ENCODE peak calls at places on chromosomes 1 and 21, in nine cellular contexts. One of them, this sample, is unnamed.

GRCh38 chr1:93463960-93464359 is 16.0 kb downstream of the FNBP1L start:
- DNase-seq in thoracic aorta: no peak
- DNase-seq in mucosa of descending colon: no peak
- DNase-seq in AG09319: no peak
- DNase-seq in lung: no peak
- DNase-seq in endothelial cell: no peak
- DNase-seq in PC-9: no peak
- DNase-seq in Caco-2: no peak
- DNase-seq in glutamatergic neuron: no peak
- DNase-seq in this sample: no peak

GRCh38 chr1:145983959-145984830 is 12.2 kb downstream of the TXNIP start:
- DNase-seq in PC-9: no peak
- DNase-seq in glutamatergic neuron: no peak
- DNase-seq in lung: no peak
- DNase-seq in thoracic aorta: no peak
- DNase-seq in endothelial cell: no peak
- DNase-seq in AG09319: no peak
- DNase-seq in mucosa of descending colon: no peak
- DNase-seq in Caco-2: no peak
- DNase-seq in this sample: no peak

GRCh38 chr1:36351222-36351977 is 28.0 kb upstream of the EVA1B start:
- DNase-seq in AG09319: peak
- DNase-seq in mucosa of descending colon: no peak
- DNase-seq in lung: peak
- DNase-seq in PC-9: peak
- DNase-seq in Caco-2: no peak
- DNase-seq in glutamatergic neuron: peak
- DNase-seq in endothelial cell: no peak
- DNase-seq in thoracic aorta: peak
- DNase-seq in this sample: no peak

GRCh38 chr1:27755865-27756264 is 17.2 kb upstream of the STX12 start:
- DNase-seq in glutamatergic neuron: no peak
- DNase-seq in Caco-2: no peak
- DNase-seq in AG09319: no peak
- DNase-seq in PC-9: no peak
- DNase-seq in thoracic aorta: no peak
- DNase-seq in endothelial cell: no peak
- DNase-seq in lung: no peak
- DNase-seq in mucosa of descending colon: no peak
- DNase-seq in this sample: no peak

GRCh38 chr1:59108481-59109317 is 188.2 kb upstream of the FGGY start:
- DNase-seq in endothelial cell: no peak
- DNase-seq in glutamatergic neuron: no peak
- DNase-seq in lung: no peak
- DNase-seq in Caco-2: no peak
- DNase-seq in AG09319: no peak
- DNase-seq in thoracic aorta: no peak
- DNase-seq in PC-9: no peak
- DNase-seq in mucosa of descending colon: no peak
- DNase-seq in this sample: no peak

GRCh38 chr1:179794669-179795068 is 51.6 kb downstream of the FAM163A start:
- DNase-seq in endothelial cell: no peak
- DNase-seq in thoracic aorta: no peak
- DNase-seq in AG09319: no peak
- DNase-seq in lung: no peak
- DNase-seq in mucosa of descending colon: no peak
- DNase-seq in Caco-2: no peak
- DNase-seq in glutamatergic neuron: no peak
- DNase-seq in PC-9: no peak
- DNase-seq in this sample: no peak

GRCh38 chr1:32754282-32755097 is 51.9 kb upstream of the SYNC start:
- DNase-seq in mucosa of descending colon: no peak
- DNase-seq in thoracic aorta: no peak
- DNase-seq in glutamatergic neuron: peak
- DNase-seq in lung: no peak
- DNase-seq in AG09319: no peak
- DNase-seq in PC-9: peak
- DNase-seq in Caco-2: no peak
- DNase-seq in endothelial cell: no peak
- DNase-seq in this sample: peak

GRCh38 chr1:3000671-3001470 is 20.4 kb upstream of the ACTRT2 start:
- DNase-seq in Caco-2: no peak
- DNase-seq in thoracic aorta: no peak
- DNase-seq in mucosa of descending colon: peak
- DNase-seq in PC-9: no peak
- DNase-seq in AG09319: no peak
- DNase-seq in glutamatergic neuron: no peak
- DNase-seq in endothelial cell: no peak
- DNase-seq in lung: no peak
- DNase-seq in this sample: no peak

GRCh38 chr1:36386262-36387140 is 777 bp upstream of the STK40 start:
- DNase-seq in PC-9: peak
- DNase-seq in thoracic aorta: peak
- DNase-seq in mucosa of descending colon: peak
- DNase-seq in lung: peak
- DNase-seq in glutamatergic neuron: peak
- DNase-seq in endothelial cell: peak
- DNase-seq in Caco-2: peak
- DNase-seq in AG09319: peak
- DNase-seq in this sample: peak

GRCh38 chr1:56676571-56677035 is 31.5 kb downstream of the PRKAA2 start:
- DNase-seq in endothelial cell: no peak
- DNase-seq in glutamatergic neuron: no peak
- DNase-seq in mucosa of descending colon: no peak
- DNase-seq in thoracic aorta: no peak
- DNase-seq in lung: no peak
- DNase-seq in Caco-2: no peak
- DNase-seq in PC-9: no peak
- DNase-seq in AG09319: peak
- DNase-seq in this sample: no peak

GRCh38 chr21:41943468-41944250 is 10.2 kb downstream of the C2CD2 start:
- DNase-seq in glutamatergic neuron: no peak
- DNase-seq in lung: no peak
- DNase-seq in Caco-2: no peak
- DNase-seq in AG09319: no peak
- DNase-seq in endothelial cell: no peak
- DNase-seq in thoracic aorta: no peak
- DNase-seq in mucosa of descending colon: no peak
- DNase-seq in PC-9: no peak
- DNase-seq in this sample: no peak

GRCh38 chr1:218348628-218349185 is 3.6 kb downstream of the TGFB2 start:
- DNase-seq in endothelial cell: no peak
- DNase-seq in Caco-2: no peak
- DNase-seq in glutamatergic neuron: no peak
- DNase-seq in PC-9: no peak
- DNase-seq in AG09319: no peak
- DNase-seq in thoracic aorta: no peak
- DNase-seq in mucosa of descending colon: no peak
- DNase-seq in lung: no peak
- DNase-seq in this sample: no peak

GRCh38 chr1:17984510-17985085 is 123.0 kb upstream of the IGSF21 start:
- DNase-seq in mucosa of descending colon: no peak
- DNase-seq in lung: no peak
- DNase-seq in thoracic aorta: no peak
- DNase-seq in endothelial cell: peak
- DNase-seq in PC-9: no peak
- DNase-seq in Caco-2: peak
- DNase-seq in glutamatergic neuron: peak
- DNase-seq in AG09319: no peak
- DNase-seq in this sample: peak

GRCh38 chr1:10446790-10447422 is 2.9 kb upstream of the CORT start:
- DNase-seq in mucosa of descending colon: no peak
- DNase-seq in AG09319: no peak
- DNase-seq in glutamatergic neuron: no peak
- DNase-seq in Caco-2: no peak
- DNase-seq in endothelial cell: no peak
- DNase-seq in thoracic aorta: no peak
- DNase-seq in lung: no peak
- DNase-seq in PC-9: no peak
- DNase-seq in this sample: no peak

GRCh38 chr1:238469146-238469601 is 578.5 kb upstream of the ZP4 start:
- DNase-seq in Caco-2: no peak
- DNase-seq in lung: no peak
- DNase-seq in mucosa of descending colon: no peak
- DNase-seq in thoracic aorta: no peak
- DNase-seq in PC-9: no peak
- DNase-seq in glutamatergic neuron: no peak
- DNase-seq in endothelial cell: no peak
- DNase-seq in AG09319: no peak
- DNase-seq in this sample: no peak

GRCh38 chr1:53619811-53620619 is 118.9 kb downstream of the GLIS1 start:
- DNase-seq in glutamatergic neuron: no peak
- DNase-seq in thoracic aorta: no peak
- DNase-seq in Caco-2: no peak
- DNase-seq in AG09319: no peak
- DNase-seq in endothelial cell: no peak
- DNase-seq in PC-9: no peak
- DNase-seq in lung: no peak
- DNase-seq in mucosa of descending colon: no peak
- DNase-seq in this sample: no peak

GRCh38 chr1:43267291-43267805 is 2.4 kb upstream of the TMEM125 start:
- DNase-seq in lung: peak
- DNase-seq in glutamatergic neuron: no peak
- DNase-seq in AG09319: peak
- DNase-seq in Caco-2: no peak
- DNase-seq in thoracic aorta: no peak
- DNase-seq in endothelial cell: no peak
- DNase-seq in mucosa of descending colon: no peak
- DNase-seq in PC-9: no peak
- DNase-seq in this sample: no peak

GRCh38 chr1:168135982-168136708 is 585 bp downstream of the GPR161 start:
- DNase-seq in mucosa of descending colon: peak
- DNase-seq in thoracic aorta: no peak
- DNase-seq in endothelial cell: peak
- DNase-seq in lung: no peak
- DNase-seq in Caco-2: peak
- DNase-seq in PC-9: peak
- DNase-seq in AG09319: no peak
- DNase-seq in glutamatergic neuron: peak
- DNase-seq in this sample: peak
- TF ChIP-seq CTCF in mucosa of descending colon: no peak
- TF ChIP-seq CTCF in thoracic aorta: no peak
- TF ChIP-seq CTCF in endothelial cell: no peak
- TF ChIP-seq CTCF in lung: no peak
- TF ChIP-seq CTCF in Caco-2: peak
- TF ChIP-seq CTCF in PC-9: no peak
- TF ChIP-seq CTCF in AG09319: no peak
- TF ChIP-seq CTCF in glutamatergic neuron: no peak
- TF ChIP-seq CTCF in this sample: no peak

GRCh38 chr1:206907304-206907991 is 10.2 kb downstream of the IL24 start:
- DNase-seq in mucosa of descending colon: no peak
- DNase-seq in lung: no peak
- DNase-seq in AG09319: no peak
- DNase-seq in glutamatergic neuron: peak
- DNase-seq in endothelial cell: peak
- DNase-seq in Caco-2: peak
- DNase-seq in PC-9: no peak
- DNase-seq in thoracic aorta: no peak
- DNase-seq in this sample: peak
- TF ChIP-seq CTCF in mucosa of descending colon: no peak
- TF ChIP-seq CTCF in lung: no peak
- TF ChIP-seq CTCF in AG09319: no peak
- TF ChIP-seq CTCF in glutamatergic neuron: peak
- TF ChIP-seq CTCF in endothelial cell: peak
- TF ChIP-seq CTCF in Caco-2: peak
- TF ChIP-seq CTCF in PC-9: peak
- TF ChIP-seq CTCF in thoracic aorta: no peak
- TF ChIP-seq CTCF in this sample: peak

GRCh38 chr21:46098303-46099141 is 610 bp downstream of the COL6A2 start:
- DNase-seq in lung: peak
- DNase-seq in endothelial cell: peak
- DNase-seq in PC-9: no peak
- DNase-seq in glutamatergic neuron: peak
- DNase-seq in Caco-2: no peak
- DNase-seq in AG09319: no peak
- DNase-seq in thoracic aorta: peak
- DNase-seq in mucosa of descending colon: peak
- DNase-seq in this sample: peak

GRCh38 chr21:46096596-46096981 is 1.3 kb upstream of the COL6A2 start:
- DNase-seq in lung: no peak
- DNase-seq in Caco-2: no peak
- DNase-seq in mucosa of descending colon: peak
- DNase-seq in endothelial cell: peak
- DNase-seq in thoracic aorta: no peak
- DNase-seq in AG09319: no peak
- DNase-seq in glutamatergic neuron: no peak
- DNase-seq in PC-9: no peak
- DNase-seq in this sample: no peak

GRCh38 chr21:46099476-46099875 is 1.6 kb downstream of the COL6A2 start:
- DNase-seq in thoracic aorta: peak
- DNase-seq in glutamatergic neuron: peak
- DNase-seq in lung: peak
- DNase-seq in Caco-2: no peak
- DNase-seq in AG09319: no peak
- DNase-seq in PC-9: no peak
- DNase-seq in mucosa of descending colon: peak
- DNase-seq in endothelial cell: peak
- DNase-seq in this sample: peak

GRCh38 chr21:46096997-46097825 is 701 bp upstream of the COL6A2 start:
- DNase-seq in thoracic aorta: no peak
- DNase-seq in Caco-2: no peak
- DNase-seq in AG09319: no peak
- DNase-seq in lung: no peak
- DNase-seq in mucosa of descending colon: peak
- DNase-seq in endothelial cell: peak
- DNase-seq in glutamatergic neuron: peak
- DNase-seq in PC-9: no peak
- DNase-seq in this sample: no peak

DNA sequence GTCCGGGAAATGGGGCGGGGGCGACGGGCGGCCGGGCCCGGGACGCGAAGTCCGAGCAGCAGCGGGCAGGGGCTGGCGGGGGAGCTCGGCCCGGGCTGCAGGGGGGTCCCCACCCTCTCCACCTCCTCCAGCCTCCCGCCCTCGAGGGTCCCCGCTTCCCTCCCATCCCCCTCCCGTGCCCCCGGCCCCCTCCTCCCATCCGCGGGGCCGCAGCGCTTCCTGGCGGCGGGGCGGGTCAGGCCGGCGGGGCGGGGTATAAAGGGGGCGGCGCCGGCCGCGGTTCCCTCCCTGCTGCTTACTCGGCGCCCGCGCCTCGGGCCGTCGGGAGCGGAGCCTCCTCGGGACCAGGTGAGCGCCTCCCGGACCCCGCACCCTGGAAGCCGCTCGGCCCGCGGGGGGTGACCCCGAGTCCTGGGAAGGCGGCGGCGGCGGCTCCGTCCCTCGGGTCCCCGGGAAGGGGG is at the start of gene COL6A2:
- DNase-seq in PC-9: peak
- DNase-seq in mucosa of descending colon: peak
- DNase-seq in glutamatergic neuron: peak
- DNase-seq in thoracic aorta: peak
- DNase-seq in Caco-2: peak
- DNase-seq in endothelial cell: peak
- DNase-seq in lung: peak
- DNase-seq in AG09319: no peak
- DNase-seq in this sample: peak
- TF ChIP-seq CTCF in PC-9: peak
- TF ChIP-seq CTCF in mucosa of descending colon: no peak
- TF ChIP-seq CTCF in glutamatergic neuron: no peak
- TF ChIP-seq CTCF in thoracic aorta: peak
- TF ChIP-seq CTCF in Caco-2: peak
- TF ChIP-seq CTCF in endothelial cell: peak
- TF ChIP-seq CTCF in lung: no peak
- TF ChIP-seq CTCF in AG09319: peak
- TF ChIP-seq CTCF in this sample: no peak

GRCh38 chr1:22709227-22709626 is 1.4 kb upstream of the EPHB2 start:
- DNase-seq in thoracic aorta: no peak
- DNase-seq in lung: no peak
- DNase-seq in Caco-2: no peak
- DNase-seq in PC-9: no peak
- DNase-seq in glutamatergic neuron: peak
- DNase-seq in endothelial cell: peak
- DNase-seq in AG09319: no peak
- DNase-seq in mucosa of descending colon: no peak
- DNase-seq in this sample: no peak
- TF ChIP-seq CTCF in thoracic aorta: no peak
- TF ChIP-seq CTCF in lung: no peak
- TF ChIP-seq CTCF in Caco-2: peak
- TF ChIP-seq CTCF in PC-9: peak
- TF ChIP-seq CTCF in glutamatergic neuron: peak
- TF ChIP-seq CTCF in endothelial cell: peak
- TF ChIP-seq CTCF in AG09319: peak
- TF ChIP-seq CTCF in mucosa of descending colon: no peak
- TF ChIP-seq CTCF in this sample: no peak